ENCODE peak calls at places on chromosome 17, in six cellular contexts. I is thoracic aorta, P is uterus, G is suprapubic skin, X is neuronal stem cell, O is bronchial epithelial cell. K is an unnamed sample. For H3K36me3 and H3K27me3, the result is how much of the 10 kb centered on the place peaks cover.

GRCh38 chr17:30514895-30515596 is 37.8 kb downstream of the GOSR1 start:
- DNase-seq in I (no peak), P (no peak), G (no peak), X (no peak), O (no peak), K (no peak)

GRCh38 chr17:68771867-68772515 is 170.8 kb upstream of the FAM20A start:
- DNase-seq in I (no peak), P (peak), G (no peak), X (peak), O (peak), K (no peak)

GRCh38 chr17:56185905-56186783 is 32.9 kb downstream of the ANKFN1 start:
- DNase-seq in I (no peak), P (no peak), G (no peak), X (no peak), O (no peak), K (no peak)

GRCh38 chr17:50361561-50362480 is 11.2 kb downstream of the MRPL27 start:
- DNase-seq in I (no peak), P (no peak), G (no peak), X (no peak), O (peak), K (peak)

GRCh38 chr17:18859256-18859655 is 1.3 kb downstream of the PRPSAP2 start:
- DNase-seq in I (no peak), P (peak), G (no peak), X (no peak), O (peak), K (no peak)

GRCh38 chr17:80498242-80498919 is 22.0 kb upstream of the NPTX1 start:
- DNase-seq in I (no peak), P (peak), G (no peak), X (peak), O (no peak), K (no peak)

GRCh38 chr17:76519048-76519614 is 17.9 kb upstream of the RHBDF2 start:
- DNase-seq in I (no peak), P (no peak), G (no peak), X (no peak), O (no peak), K (no peak)

GRCh38 chr17:77737442-77738265 is 220.8 kb upstream of the TNRC6C start:
- DNase-seq in I (no peak), P (no peak), G (peak), X (no peak), O (no peak), K (no peak)

GRCh38 chr17:75783803-75784472 is 668 bp upstream of the UNK start:
- DNase-seq in I (no peak), P (peak), G (peak), X (no peak), O (no peak), K (no peak)

GRCh38 chr17:44351961-44352921 is 7.1 kb downstream of the GRN start:
- DNase-seq in I (no peak), P (no peak), G (peak), X (no peak), O (no peak), K (no peak)

GRCh38 chr17:44351464-44351863 is 6.4 kb downstream of the GRN start:
- DNase-seq in I (no peak), P (no peak), G (peak), X (no peak), O (no peak), K (no peak)

GRCh38 chr17:44354582-44355309 is 8.9 kb downstream of the FAM171A2 start:
- DNase-seq in I (no peak), P (no peak), G (peak), X (peak), O (no peak), K (no peak)

GRCh38 chr17:44353656-44354331 is 8.7 kb downstream of the GRN start:
- DNase-seq in I (no peak), P (no peak), G (peak), X (no peak), O (no peak), K (peak)

GRCh38 chr17:44352922-44353655 is 8.0 kb downstream of the GRN start:
- DNase-seq in I (no peak), P (no peak), G (peak), X (no peak), O (no peak), K (no peak)
- H3K36me3 ChIP-seq in I (under half), P (under half), G (under half), X (under half), O (under half), K (under half)

GRCh38 chr17:29036584-29036983 is 6.4 kb upstream of the PIPOX start:
- DNase-seq in I (no peak), P (no peak), G (no peak), X (no peak), O (no peak), K (no peak)

GRCh38 chr17:29032798-29033197 is 10.1 kb upstream of the PIPOX start:
- DNase-seq in I (no peak), P (no peak), G (no peak), X (no peak), O (no peak), K (no peak)

GRCh38 chr17:29032067-29032551 is 10.8 kb upstream of the PIPOX start:
- DNase-seq in I (no peak), P (no peak), G (no peak), X (no peak), O (no peak), K (no peak)

GRCh38 chr17:29037739-29038465 is 5.0 kb upstream of the PIPOX start:
- DNase-seq in I (no peak), P (no peak), G (no peak), X (no peak), O (no peak), K (no peak)

GRCh38 chr17:29034510-29034909 is 8.4 kb upstream of the PIPOX start:
- DNase-seq in I (no peak), P (no peak), G (no peak), X (no peak), O (no peak), K (no peak)
- H3K27me3 ChIP-seq in I (under half), P (under half), G (half or more), X (under half), O (under half), K (under half)

GRCh38 chr17:42463976-42464400 is 5.3 kb downstream of the ATP6V0A1 start:
- DNase-seq in I (no peak), P (no peak), G (no peak), X (no peak), O (no peak), K (peak)
- H3K36me3 ChIP-seq in I (under half), P (under half), G (half or more), X (under half), O (under half), K (under half)

GRCh38 chr17:13601317-13601775 is 383 bp downstream of the HS3ST3A1 start:
- DNase-seq in I (no peak), P (no peak), G (no peak), X (no peak), O (no peak), K (no peak)
- H3K27me3 ChIP-seq in I (under half), P (under half), G (half or more), X (under half), O (under half), K (under half)

DNA sequence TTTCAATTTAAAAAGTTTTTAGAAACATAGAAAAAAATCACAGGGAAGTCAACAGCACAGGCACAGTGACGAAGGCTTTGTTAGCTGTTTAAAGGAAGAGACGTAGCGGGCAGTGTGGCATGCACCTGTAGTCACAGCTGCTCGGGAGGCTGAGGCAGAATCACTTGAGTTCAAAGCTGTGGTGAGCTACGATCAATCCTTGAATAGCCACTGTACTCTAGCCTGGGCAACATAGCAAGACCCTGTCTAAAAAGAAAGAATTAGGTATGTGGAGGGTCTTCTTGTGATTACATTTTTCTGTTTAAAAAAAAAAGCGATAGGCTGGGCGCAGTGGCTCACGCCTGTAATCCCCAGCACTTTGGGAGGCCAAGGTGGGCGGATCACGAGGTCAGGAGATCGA is 50.1 kb downstream of the FOXK2 start:
- DNase-seq in I (no peak), P (no peak), G (no peak), X (no peak), O (no peak), K (no peak)
- H3K36me3 ChIP-seq in I (under half), P (under half), G (half or more), X (under half), O (under half), K (under half)

K was measured in Caco-2.